ENCODE peak calls at places on chromosome 3, in nine cellular contexts. One of them, this sample, is unnamed. For H4K20me1, the result is how much of the 10 kb centered on the place peaks cover.

GRCh38 chr3:69353492-69353891 is 32.4 kb downstream of the FRMD4B start:
- DNase-seq in H1: no peak
- DNase-seq in HCT116: no peak
- DNase-seq in HepG2: no peak
- DNase-seq in GM12878: no peak
- DNase-seq in K562: no peak
- DNase-seq in H9: no peak
- DNase-seq in IMR-90: no peak
- DNase-seq in fibroblast of lung: no peak
- DNase-seq in this sample: no peak

GRCh38 chr3:9347086-9347485 is 15.8 kb upstream of the THUMPD3 start:
- DNase-seq in HepG2: no peak
- DNase-seq in HCT116: no peak
- DNase-seq in H9: no peak
- DNase-seq in fibroblast of lung: peak
- DNase-seq in H1: no peak
- DNase-seq in IMR-90: peak
- DNase-seq in GM12878: no peak
- DNase-seq in K562: no peak
- DNase-seq in this sample: no peak

GRCh38 chr3:122146466-122146865 is 37.0 kb upstream of the CASR start:
- DNase-seq in HCT116: no peak
- DNase-seq in H9: no peak
- DNase-seq in fibroblast of lung: no peak
- DNase-seq in H1: no peak
- DNase-seq in IMR-90: no peak
- DNase-seq in HepG2: no peak
- DNase-seq in GM12878: peak
- DNase-seq in K562: no peak
- DNase-seq in this sample: no peak

GRCh38 chr3:10263549-10264363 is 15.5 kb downstream of the TATDN2 start:
- DNase-seq in H1: no peak
- DNase-seq in HepG2: no peak
- DNase-seq in HCT116: peak
- DNase-seq in IMR-90: peak
- DNase-seq in K562: peak
- DNase-seq in fibroblast of lung: peak
- DNase-seq in H9: peak
- DNase-seq in GM12878: no peak
- DNase-seq in this sample: peak

GRCh38 chr3:9730747-9731205 is 759 bp upstream of the BRPF1 start:
- DNase-seq in HCT116: no peak
- DNase-seq in IMR-90: no peak
- DNase-seq in HepG2: no peak
- DNase-seq in H1: peak
- DNase-seq in GM12878: no peak
- DNase-seq in H9: no peak
- DNase-seq in K562: no peak
- DNase-seq in fibroblast of lung: peak
- DNase-seq in this sample: no peak

GRCh38 chr3:153623834-153624233 is 461.8 kb downstream of the RAP2B start:
- DNase-seq in GM12878: no peak
- DNase-seq in fibroblast of lung: no peak
- DNase-seq in K562: no peak
- DNase-seq in IMR-90: no peak
- DNase-seq in H1: no peak
- DNase-seq in HepG2: no peak
- DNase-seq in HCT116: no peak
- DNase-seq in H9: no peak
- DNase-seq in this sample: no peak

GRCh38 chr3:69304396-69304795 is 81.5 kb downstream of the FRMD4B start:
- DNase-seq in HepG2: no peak
- DNase-seq in HCT116: no peak
- DNase-seq in fibroblast of lung: no peak
- DNase-seq in H1: no peak
- DNase-seq in H9: no peak
- DNase-seq in GM12878: no peak
- DNase-seq in IMR-90: no peak
- DNase-seq in K562: no peak
- DNase-seq in this sample: no peak

GRCh38 chr3:74347563-74348268 is 266.7 kb downstream of the CNTN3 start:
- DNase-seq in HCT116: no peak
- DNase-seq in fibroblast of lung: no peak
- DNase-seq in H9: no peak
- DNase-seq in HepG2: no peak
- DNase-seq in GM12878: no peak
- DNase-seq in H1: no peak
- DNase-seq in IMR-90: no peak
- DNase-seq in K562: no peak
- DNase-seq in this sample: no peak

GRCh38 chr3:141680620-141681389 is 57.3 kb upstream of the RNF7 start:
- DNase-seq in HCT116: no peak
- DNase-seq in K562: peak
- DNase-seq in H9: peak
- DNase-seq in fibroblast of lung: peak
- DNase-seq in GM12878: no peak
- DNase-seq in HepG2: no peak
- DNase-seq in IMR-90: peak
- DNase-seq in H1: peak
- DNase-seq in this sample: peak

GRCh38 chr3:195048059-195048905 is 222.7 kb downstream of the XXYLT1 start:
- DNase-seq in HCT116: no peak
- DNase-seq in H1: no peak
- DNase-seq in H9: peak
- DNase-seq in K562: no peak
- DNase-seq in GM12878: no peak
- DNase-seq in HepG2: no peak
- DNase-seq in IMR-90: no peak
- DNase-seq in fibroblast of lung: no peak
- DNase-seq in this sample: no peak

GRCh38 chr3:64667138-64667537 is 20.7 kb downstream of the ADAMTS9 start:
- DNase-seq in H1: no peak
- DNase-seq in IMR-90: no peak
- DNase-seq in fibroblast of lung: no peak
- DNase-seq in HepG2: no peak
- DNase-seq in GM12878: no peak
- DNase-seq in HCT116: no peak
- DNase-seq in H9: no peak
- DNase-seq in K562: no peak
- DNase-seq in this sample: no peak

GRCh38 chr3:99332276-99332675 is 306.1 kb upstream of the COL8A1 start:
- DNase-seq in GM12878: no peak
- DNase-seq in H9: no peak
- DNase-seq in HCT116: no peak
- DNase-seq in K562: no peak
- DNase-seq in IMR-90: no peak
- DNase-seq in HepG2: no peak
- DNase-seq in H1: no peak
- DNase-seq in fibroblast of lung: no peak
- DNase-seq in this sample: peak

GRCh38 chr3:38957296-38957695 is 94.4 kb downstream of the SCN11A start:
- DNase-seq in H9: no peak
- DNase-seq in fibroblast of lung: no peak
- DNase-seq in K562: no peak
- DNase-seq in HepG2: no peak
- DNase-seq in IMR-90: no peak
- DNase-seq in GM12878: no peak
- DNase-seq in HCT116: no peak
- DNase-seq in H1: no peak
- DNase-seq in this sample: no peak

GRCh38 chr3:69203631-69204314 is 81.4 kb upstream of the LMOD3 start:
- DNase-seq in fibroblast of lung: no peak
- DNase-seq in IMR-90: no peak
- DNase-seq in H9: no peak
- DNase-seq in GM12878: no peak
- DNase-seq in HepG2: no peak
- DNase-seq in K562: no peak
- DNase-seq in H1: no peak
- DNase-seq in HCT116: no peak
- DNase-seq in this sample: no peak

GRCh38 chr3:55818485-55818884 is 331.4 kb upstream of the WNT5A start:
- DNase-seq in fibroblast of lung: no peak
- DNase-seq in H1: no peak
- DNase-seq in IMR-90: peak
- DNase-seq in HCT116: no peak
- DNase-seq in HepG2: no peak
- DNase-seq in K562: no peak
- DNase-seq in H9: no peak
- DNase-seq in GM12878: no peak
- DNase-seq in this sample: peak

GRCh38 chr3:86180696-86181095 is 810.3 kb downstream of the VGLL3 start:
- DNase-seq in fibroblast of lung: no peak
- DNase-seq in K562: no peak
- DNase-seq in H9: no peak
- DNase-seq in HCT116: no peak
- DNase-seq in HepG2: peak
- DNase-seq in IMR-90: no peak
- DNase-seq in GM12878: no peak
- DNase-seq in H1: no peak
- DNase-seq in this sample: peak

GRCh38 chr3:193207290-193207689 is 33.7 kb upstream of the PLAAT1 start:
- DNase-seq in fibroblast of lung: no peak
- DNase-seq in HCT116: no peak
- DNase-seq in GM12878: no peak
- DNase-seq in H9: no peak
- DNase-seq in K562: no peak
- DNase-seq in HepG2: no peak
- DNase-seq in IMR-90: no peak
- DNase-seq in H1: no peak
- DNase-seq in this sample: peak

GRCh38 chr3:117495620-117496019 is 786.0 kb downstream of the TUSC7 start:
- DNase-seq in IMR-90: peak
- DNase-seq in H9: no peak
- DNase-seq in HCT116: no peak
- DNase-seq in GM12878: no peak
- DNase-seq in H1: no peak
- DNase-seq in K562: no peak
- DNase-seq in HepG2: no peak
- DNase-seq in fibroblast of lung: peak
- DNase-seq in this sample: no peak

GRCh38 chr3:43418601-43419272 is 132.4 kb downstream of the SNRK start:
- DNase-seq in HepG2: peak
- DNase-seq in H9: no peak
- DNase-seq in GM12878: no peak
- DNase-seq in IMR-90: peak
- DNase-seq in K562: no peak
- DNase-seq in fibroblast of lung: peak
- DNase-seq in HCT116: no peak
- DNase-seq in H1: no peak
- DNase-seq in this sample: peak

GRCh38 chr3:73504255-73504654 is 120.5 kb downstream of the PDZRN3 start:
- DNase-seq in HCT116: no peak
- DNase-seq in H9: no peak
- DNase-seq in K562: no peak
- DNase-seq in fibroblast of lung: no peak
- DNase-seq in HepG2: no peak
- DNase-seq in IMR-90: no peak
- DNase-seq in GM12878: no peak
- DNase-seq in H1: no peak
- DNase-seq in this sample: no peak

GRCh38 chr3:185770071-185770470 is 54.8 kb downstream of the IGF2BP2 start:
- DNase-seq in HepG2: no peak
- DNase-seq in GM12878: no peak
- DNase-seq in HCT116: no peak
- DNase-seq in H1: no peak
- DNase-seq in fibroblast of lung: no peak
- DNase-seq in K562: no peak
- DNase-seq in IMR-90: no peak
- DNase-seq in H9: no peak
- DNase-seq in this sample: peak
- H4K20me1 ChIP-seq in HepG2: half or more
- H4K20me1 ChIP-seq in GM12878: under half
- H4K20me1 ChIP-seq in HCT116: under half
- H4K20me1 ChIP-seq in H1: under half
- H4K20me1 ChIP-seq in fibroblast of lung: under half
- H4K20me1 ChIP-seq in K562: under half
- H4K20me1 ChIP-seq in IMR-90: half or more
- H4K20me1 ChIP-seq in H9: under half
- H4K20me1 ChIP-seq in this sample: under half

GRCh38 chr3:111801697-111802655 is 57.1 kb upstream of the PHLDB2 start:
- DNase-seq in HepG2: no peak
- DNase-seq in H1: no peak
- DNase-seq in H9: no peak
- DNase-seq in GM12878: no peak
- DNase-seq in IMR-90: peak
- DNase-seq in HCT116: no peak
- DNase-seq in K562: no peak
- DNase-seq in fibroblast of lung: peak
- DNase-seq in this sample: peak
- H3K9ac ChIP-seq in HepG2: no peak
- H3K9ac ChIP-seq in H1: no peak
- H3K9ac ChIP-seq in H9: no peak
- H3K9ac ChIP-seq in GM12878: no peak
- H3K9ac ChIP-seq in IMR-90: peak
- H3K9ac ChIP-seq in HCT116: peak
- H3K9ac ChIP-seq in K562: no peak
- H3K9ac ChIP-seq in fibroblast of lung: peak
- H3K9ac ChIP-seq in this sample: peak

DNA sequence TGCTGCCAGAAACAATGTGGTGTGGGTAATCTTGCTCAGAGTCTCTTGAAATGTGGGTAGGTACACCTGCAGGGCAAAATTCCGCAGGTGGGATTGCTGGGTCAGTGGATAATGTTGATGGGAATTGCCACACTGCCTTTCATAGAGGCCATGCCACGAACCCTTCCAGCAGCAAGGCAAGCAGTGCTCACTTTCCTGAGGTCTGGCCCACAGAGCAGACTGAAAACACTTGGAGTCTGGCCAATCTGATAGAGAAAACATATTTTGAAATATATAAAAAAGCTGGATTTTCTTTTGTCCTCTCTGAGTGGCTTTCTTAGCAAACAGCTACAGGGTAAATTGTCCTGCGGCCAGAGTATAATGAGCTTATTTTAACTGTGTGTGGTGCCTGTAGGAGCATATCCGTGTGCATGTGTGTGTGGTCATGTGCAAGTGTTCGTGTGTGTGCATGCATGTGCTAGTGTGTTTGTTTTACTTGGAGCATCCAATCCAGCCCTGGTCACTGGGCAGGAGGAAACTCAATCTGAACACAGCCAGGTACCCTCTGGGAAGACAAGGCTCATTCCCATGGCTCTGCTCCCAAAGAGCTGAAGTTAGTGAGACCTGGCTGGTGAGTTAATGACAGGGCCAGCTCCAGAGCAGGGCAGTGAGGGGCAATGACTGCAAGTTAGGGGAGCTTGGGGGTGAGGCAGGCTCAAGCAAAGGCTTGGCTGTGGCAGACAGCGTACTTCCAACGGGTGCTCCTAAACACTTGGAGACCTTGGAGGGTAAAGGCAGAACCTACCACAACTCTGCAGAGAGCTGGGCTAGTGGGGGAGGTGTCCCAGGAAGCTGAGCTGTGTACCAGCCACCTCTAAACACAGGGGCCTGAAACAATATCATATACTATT is 91.3 kb downstream of the PLXNA1 start:
- DNase-seq in GM12878: no peak
- DNase-seq in IMR-90: no peak
- DNase-seq in H9: no peak
- DNase-seq in H1: no peak
- DNase-seq in HCT116: no peak
- DNase-seq in fibroblast of lung: no peak
- DNase-seq in K562: no peak
- DNase-seq in HepG2: no peak
- DNase-seq in this sample: peak
- H4K20me1 ChIP-seq in GM12878: under half
- H4K20me1 ChIP-seq in IMR-90: under half
- H4K20me1 ChIP-seq in H9: under half
- H4K20me1 ChIP-seq in H1: under half
- H4K20me1 ChIP-seq in HCT116: under half
- H4K20me1 ChIP-seq in fibroblast of lung: under half
- H4K20me1 ChIP-seq in K562: under half
- H4K20me1 ChIP-seq in HepG2: under half
- H4K20me1 ChIP-seq in this sample: under half

GRCh38 chr3:156674911-156675743 is 737 bp downstream of the TIPARP start:
- DNase-seq in HCT116: no peak
- DNase-seq in HepG2: no peak
- DNase-seq in GM12878: no peak
- DNase-seq in K562: peak
- DNase-seq in H1: no peak
- DNase-seq in fibroblast of lung: no peak
- DNase-seq in H9: peak
- DNase-seq in IMR-90: peak
- DNase-seq in this sample: peak
- H3K9ac ChIP-seq in HCT116: peak
- H3K9ac ChIP-seq in HepG2: peak
- H3K9ac ChIP-seq in GM12878: peak
- H3K9ac ChIP-seq in K562: peak
- H3K9ac ChIP-seq in H1: peak
- H3K9ac ChIP-seq in fibroblast of lung: peak
- H3K9ac ChIP-seq in H9: peak
- H3K9ac ChIP-seq in IMR-90: peak
- H3K9ac ChIP-seq in this sample: peak